ENCODE peak calls at places on chromosomes 11 and 22, in six cellular contexts. One of them, this sample, is unnamed.

GRCh38 chr11:72821221-72821919 is 7.2 kb downstream of the ATG16L2 start:
- DNase-seq in stimulated activated CD8-positive, alpha-beta memory T cell treated with anti-CD3 and anti-CD28 coated beads, Interleukin-4, amount 100 ng/mL, for 48 hours: no peak
- DNase-seq in NCI-H524: peak
- DNase-seq in non-pigmented ciliary epithelial cell: no peak
- DNase-seq in MCF 10A: no peak
- DNase-seq in neural progenitor cell: no peak
- DNase-seq in this sample: no peak

GRCh38 chr11:2770556-2771301 is 70.9 kb upstream of the KCNQ1OT1 start:
- DNase-seq in stimulated activated CD8-positive, alpha-beta memory T cell treated with anti-CD3 and anti-CD28 coated beads, Interleukin-4, amount 100 ng/mL, for 48 hours: peak
- DNase-seq in NCI-H524: no peak
- DNase-seq in non-pigmented ciliary epithelial cell: no peak
- DNase-seq in MCF 10A: no peak
- DNase-seq in neural progenitor cell: peak
- DNase-seq in this sample: no peak

GRCh38 chr22:27197071-27197470 is 539.7 kb downstream of the MIAT start:
- DNase-seq in stimulated activated CD8-positive, alpha-beta memory T cell treated with anti-CD3 and anti-CD28 coated beads, Interleukin-4, amount 100 ng/mL, for 48 hours: no peak
- DNase-seq in NCI-H524: no peak
- DNase-seq in non-pigmented ciliary epithelial cell: no peak
- DNase-seq in MCF 10A: no peak
- DNase-seq in neural progenitor cell: no peak
- DNase-seq in this sample: no peak

GRCh38 chr11:76151561-76152085 is 54.7 kb downstream of the WNT11 start:
- DNase-seq in stimulated activated CD8-positive, alpha-beta memory T cell treated with anti-CD3 and anti-CD28 coated beads, Interleukin-4, amount 100 ng/mL, for 48 hours: no peak
- DNase-seq in NCI-H524: no peak
- DNase-seq in non-pigmented ciliary epithelial cell: no peak
- DNase-seq in MCF 10A: no peak
- DNase-seq in neural progenitor cell: no peak
- DNase-seq in this sample: no peak

GRCh38 chr11:37449146-37449545 is 851.1 kb upstream of the RAG2 start:
- DNase-seq in stimulated activated CD8-positive, alpha-beta memory T cell treated with anti-CD3 and anti-CD28 coated beads, Interleukin-4, amount 100 ng/mL, for 48 hours: no peak
- DNase-seq in NCI-H524: peak
- DNase-seq in non-pigmented ciliary epithelial cell: peak
- DNase-seq in MCF 10A: peak
- DNase-seq in neural progenitor cell: peak
- DNase-seq in this sample: no peak

GRCh38 chr11:74680703-74681531 is 50.3 kb downstream of the CHRDL2 start:
- DNase-seq in stimulated activated CD8-positive, alpha-beta memory T cell treated with anti-CD3 and anti-CD28 coated beads, Interleukin-4, amount 100 ng/mL, for 48 hours: no peak
- DNase-seq in NCI-H524: no peak
- DNase-seq in non-pigmented ciliary epithelial cell: no peak
- DNase-seq in MCF 10A: no peak
- DNase-seq in neural progenitor cell: no peak
- DNase-seq in this sample: no peak

GRCh38 chr11:71327156-71328085 is 75.0 kb upstream of the SHANK2 start:
- DNase-seq in stimulated activated CD8-positive, alpha-beta memory T cell treated with anti-CD3 and anti-CD28 coated beads, Interleukin-4, amount 100 ng/mL, for 48 hours: no peak
- DNase-seq in NCI-H524: no peak
- DNase-seq in non-pigmented ciliary epithelial cell: no peak
- DNase-seq in MCF 10A: no peak
- DNase-seq in neural progenitor cell: no peak
- DNase-seq in this sample: no peak

GRCh38 chr11:134275534-134276395 is at the start of gene GLB1L3:
- DNase-seq in stimulated activated CD8-positive, alpha-beta memory T cell treated with anti-CD3 and anti-CD28 coated beads, Interleukin-4, amount 100 ng/mL, for 48 hours: peak
- DNase-seq in NCI-H524: peak
- DNase-seq in non-pigmented ciliary epithelial cell: no peak
- DNase-seq in MCF 10A: no peak
- DNase-seq in neural progenitor cell: peak
- DNase-seq in this sample: no peak

GRCh38 chr11:1546536-1547466 is 25.3 kb downstream of the DUSP8 start:
- DNase-seq in stimulated activated CD8-positive, alpha-beta memory T cell treated with anti-CD3 and anti-CD28 coated beads, Interleukin-4, amount 100 ng/mL, for 48 hours: peak
- DNase-seq in NCI-H524: peak
- DNase-seq in non-pigmented ciliary epithelial cell: no peak
- DNase-seq in MCF 10A: peak
- DNase-seq in neural progenitor cell: peak
- DNase-seq in this sample: no peak

GRCh38 chr22:39935622-39936021 is 24.6 kb upstream of the TMA7B start:
- DNase-seq in stimulated activated CD8-positive, alpha-beta memory T cell treated with anti-CD3 and anti-CD28 coated beads, Interleukin-4, amount 100 ng/mL, for 48 hours: peak
- DNase-seq in NCI-H524: no peak
- DNase-seq in non-pigmented ciliary epithelial cell: no peak
- DNase-seq in MCF 10A: no peak
- DNase-seq in neural progenitor cell: peak
- DNase-seq in this sample: no peak

GRCh38 chr22:44520695-44521094 is 22.7 kb upstream of the RTL6 start:
- DNase-seq in stimulated activated CD8-positive, alpha-beta memory T cell treated with anti-CD3 and anti-CD28 coated beads, Interleukin-4, amount 100 ng/mL, for 48 hours: no peak
- DNase-seq in NCI-H524: no peak
- DNase-seq in non-pigmented ciliary epithelial cell: no peak
- DNase-seq in MCF 10A: no peak
- DNase-seq in neural progenitor cell: no peak
- DNase-seq in this sample: no peak

GRCh38 chr22:44003776-44004460 is 20.2 kb upstream of the PARVB start:
- DNase-seq in stimulated activated CD8-positive, alpha-beta memory T cell treated with anti-CD3 and anti-CD28 coated beads, Interleukin-4, amount 100 ng/mL, for 48 hours: no peak
- DNase-seq in NCI-H524: no peak
- DNase-seq in non-pigmented ciliary epithelial cell: no peak
- DNase-seq in MCF 10A: no peak
- DNase-seq in neural progenitor cell: peak
- DNase-seq in this sample: no peak

GRCh38 chr11:104033134-104033533 is 3.3 kb upstream of the DDI1 start:
- DNase-seq in stimulated activated CD8-positive, alpha-beta memory T cell treated with anti-CD3 and anti-CD28 coated beads, Interleukin-4, amount 100 ng/mL, for 48 hours: no peak
- DNase-seq in NCI-H524: no peak
- DNase-seq in non-pigmented ciliary epithelial cell: peak
- DNase-seq in MCF 10A: peak
- DNase-seq in neural progenitor cell: no peak
- DNase-seq in this sample: no peak

GRCh38 chr11:122322369-122322768 is 206.4 kb upstream of the BLID start:
- DNase-seq in stimulated activated CD8-positive, alpha-beta memory T cell treated with anti-CD3 and anti-CD28 coated beads, Interleukin-4, amount 100 ng/mL, for 48 hours: no peak
- DNase-seq in NCI-H524: no peak
- DNase-seq in non-pigmented ciliary epithelial cell: no peak
- DNase-seq in MCF 10A: peak
- DNase-seq in neural progenitor cell: no peak
- DNase-seq in this sample: no peak

GRCh38 chr11:62546937-62547625 is 475 bp upstream of the AHNAK start:
- DNase-seq in stimulated activated CD8-positive, alpha-beta memory T cell treated with anti-CD3 and anti-CD28 coated beads, Interleukin-4, amount 100 ng/mL, for 48 hours: no peak
- DNase-seq in NCI-H524: peak
- DNase-seq in non-pigmented ciliary epithelial cell: no peak
- DNase-seq in MCF 10A: peak
- DNase-seq in neural progenitor cell: peak
- DNase-seq in this sample: no peak

GRCh38 chr11:76680517-76681425 is 10.2 kb upstream of the LRRC32 start:
- DNase-seq in stimulated activated CD8-positive, alpha-beta memory T cell treated with anti-CD3 and anti-CD28 coated beads, Interleukin-4, amount 100 ng/mL, for 48 hours: peak
- DNase-seq in NCI-H524: peak
- DNase-seq in non-pigmented ciliary epithelial cell: no peak
- DNase-seq in MCF 10A: peak
- DNase-seq in neural progenitor cell: peak
- DNase-seq in this sample: no peak

GRCh38 chr11:122141757-122142156 is 25.7 kb upstream of the BLID start:
- DNase-seq in stimulated activated CD8-positive, alpha-beta memory T cell treated with anti-CD3 and anti-CD28 coated beads, Interleukin-4, amount 100 ng/mL, for 48 hours: no peak
- DNase-seq in NCI-H524: no peak
- DNase-seq in non-pigmented ciliary epithelial cell: no peak
- DNase-seq in MCF 10A: no peak
- DNase-seq in neural progenitor cell: no peak
- DNase-seq in this sample: no peak

GRCh38 chr11:102286292-102286691 is 31.0 kb upstream of the BIRC3 start:
- DNase-seq in stimulated activated CD8-positive, alpha-beta memory T cell treated with anti-CD3 and anti-CD28 coated beads, Interleukin-4, amount 100 ng/mL, for 48 hours: no peak
- DNase-seq in NCI-H524: no peak
- DNase-seq in non-pigmented ciliary epithelial cell: no peak
- DNase-seq in MCF 10A: no peak
- DNase-seq in neural progenitor cell: no peak
- DNase-seq in this sample: no peak

GRCh38 chr11:132220464-132220863 is 850.0 kb downstream of the NTM start:
- DNase-seq in stimulated activated CD8-positive, alpha-beta memory T cell treated with anti-CD3 and anti-CD28 coated beads, Interleukin-4, amount 100 ng/mL, for 48 hours: no peak
- DNase-seq in NCI-H524: no peak
- DNase-seq in non-pigmented ciliary epithelial cell: peak
- DNase-seq in MCF 10A: no peak
- DNase-seq in neural progenitor cell: no peak
- DNase-seq in this sample: no peak

GRCh38 chr22:36379593-36380361 is 8.0 kb downstream of the MYH9 start:
- DNase-seq in stimulated activated CD8-positive, alpha-beta memory T cell treated with anti-CD3 and anti-CD28 coated beads, Interleukin-4, amount 100 ng/mL, for 48 hours: peak
- DNase-seq in NCI-H524: peak
- DNase-seq in non-pigmented ciliary epithelial cell: no peak
- DNase-seq in MCF 10A: peak
- DNase-seq in neural progenitor cell: no peak
- DNase-seq in this sample: no peak

GRCh38 chr22:46329616-46330015 is 5.9 kb upstream of the TRMU start:
- DNase-seq in stimulated activated CD8-positive, alpha-beta memory T cell treated with anti-CD3 and anti-CD28 coated beads, Interleukin-4, amount 100 ng/mL, for 48 hours: no peak
- DNase-seq in NCI-H524: no peak
- DNase-seq in non-pigmented ciliary epithelial cell: no peak
- DNase-seq in MCF 10A: no peak
- DNase-seq in neural progenitor cell: no peak
- DNase-seq in this sample: no peak